ENCODE peak calls at places on chromosomes 6 and 20, in four cellular contexts. Y is spleen, I is PC-3, F is SK-N-DZ. N is an unnamed sample.

GRCh38 chr6:108652375-108652774 is 91.7 kb downstream of the FOXO3 start:
- DNase-seq in Y (no peak), I (no peak), F (no peak), N (no peak)

GRCh38 chr20:35967979-35968640 is at the start of gene CNBD2:
- DNase-seq in F (no peak), Y (no peak), I (no peak), N (no peak)

GRCh38 chr6:34553146-34553545 is 3.0 kb downstream of the SPDEF start:
- DNase-seq in Y (no peak), F (no peak), I (peak), N (no peak)

GRCh38 chr20:39333211-39333610 is 371.1 kb downstream of the DHX35 start:
- DNase-seq in I (no peak), F (no peak), Y (no peak), N (no peak)

GRCh38 chr6:26532699-26533523 is 5.3 kb upstream of the HMGN4 start:
- DNase-seq in I (peak), Y (peak), F (peak), N (peak)

GRCh38 chr20:719816-720215 is 44.2 kb upstream of the SCRT2 start:
- DNase-seq in Y (peak), F (peak), I (no peak), N (no peak)

GRCh38 chr6:21321076-21321475 is 272.5 kb upstream of the SOX4 start:
- DNase-seq in F (peak), I (no peak), Y (no peak), N (no peak)

GRCh38 chr20:34708621-34709043 is 4.5 kb downstream of the TP53INP2 start:
- DNase-seq in F (peak), Y (peak), I (peak), N (peak)

GRCh38 chr20:7693761-7694160 is 246.5 kb downstream of the HAO1 start:
- DNase-seq in Y (no peak), F (no peak), I (no peak), N (peak)

GRCh38 chr20:51450984-51451383 is 91.5 kb downstream of the NFATC2 start:
- DNase-seq in I (no peak), Y (no peak), F (no peak), N (no peak)

GRCh38 chr6:108760158-108761050 is 87.8 kb upstream of the ARMC2 start:
- DNase-seq in F (peak), I (no peak), Y (no peak), N (peak)

GRCh38 chr6:111850288-111850937 is 22.8 kb downstream of the FYN start:
- DNase-seq in I (no peak), Y (no peak), F (no peak), N (no peak)